ENCODE peak calls at places on chromosomes 6 and 20, in nine cellular contexts. F is CD8-positive, alpha-beta memory T cell; H is kidney tubule cell; E is A172; Z is astrocyte of the hippocampus; Y is central memory CD4-positive, alpha-beta T cell; D is Ammon's horn; I is upper lobe of left lung; Q is effector CD4-positive, alpha-beta T cell. J is an unnamed sample.

GRCh38 chr20:50464026-50464724 is 46.0 kb upstream of the PTPN1 start:
- DNase-seq in Q (peak; percentile 30), I (peak; percentile 71), Y (peak; percentile 45), E (peak; percentile 61), D (peak; percentile 66), H (peak; percentile 45), Z (peak; percentile 67), F (peak; percentile 74), J (no peak)

GRCh38 chr20:23318347-23318746 is 32.2 kb upstream of the NXT1 start:
- DNase-seq in H (no peak), Z (no peak), D (no peak), Q (no peak), Y (no peak), I (no peak), E (no peak), F (no peak), J (no peak)

GRCh38 chr6:102114402-102114801 is 720.9 kb downstream of the GRIK2 start:
- DNase-seq in Z (no peak), I (no peak), D (no peak), E (no peak), H (no peak), Q (no peak), Y (no peak), F (no peak), J (peak; percentile 20)

GRCh38 chr6:148407372-148407771 is 64.7 kb downstream of the SASH1 start:
- DNase-seq in I (no peak), Z (peak; percentile 85), H (peak; percentile 63), Y (no peak), F (no peak), D (no peak), Q (no peak), E (peak; percentile 95), J (no peak)

GRCh38 chr20:45311589-45312211 is 3.6 kb upstream of the MATN4 start:
- DNase-seq in Q (peak; percentile 36), H (peak; percentile 51), E (no peak), Y (peak; percentile 30), D (peak; percentile 54), Z (peak; percentile 67), F (peak; percentile 62), I (peak; percentile 67), J (no peak)

GRCh38 chr6:54191460-54191859 is 80.2 kb downstream of the MLIP start:
- DNase-seq in Z (peak; percentile 28), D (peak; percentile 25), E (no peak), I (no peak), Q (no peak), F (no peak), H (peak; percentile 9), Y (no peak), J (no peak)

GRCh38 chr6:162974685-162975084 is 246.9 kb downstream of the PACRG start:
- DNase-seq in H (no peak), E (peak; percentile 5), D (peak; percentile 11), Z (no peak), Y (no peak), F (no peak), Q (no peak), I (no peak), J (no peak)

GRCh38 chr20:62088258-62089127 is 22.8 kb upstream of the TAF4 start:
- DNase-seq in H (peak; percentile 78), Q (no peak), E (peak; percentile 95), I (no peak), Y (no peak), Z (peak; percentile 89), D (no peak), F (no peak), J (no peak)

GRCh38 chr20:5313916-5314315 is 2.8 kb downstream of the PROKR2 start:
- DNase-seq in Z (no peak), D (no peak), Y (no peak), H (no peak), I (no peak), F (no peak), Q (no peak), E (no peak), J (no peak)

GRCh38 chr6:5302995-5303622 is 41.8 kb downstream of the FARS2 start:
- DNase-seq in H (peak; percentile 76), Z (peak; percentile 41), Y (peak; percentile 51), E (no peak), F (peak; percentile 74), Q (peak; percentile 43), D (peak; percentile 31), I (peak; percentile 69), J (peak; percentile 35)

GRCh38 chr20:36199293-36200257 is 36.7 kb upstream of the AAR2 start:
- DNase-seq in E (peak; percentile 77), D (peak; percentile 87), Q (peak; percentile 63), Z (peak; percentile 86), F (peak; percentile 78), I (peak; percentile 70), Y (peak; percentile 48), H (peak; percentile 79), J (peak; percentile 45)

GRCh38 chr6:37074053-37074827 is 68.8 kb downstream of the FGD2 start:
- DNase-seq in Z (no peak), E (peak; percentile 65), D (no peak), Q (no peak), F (no peak), Y (no peak), I (no peak), H (no peak), J (no peak)

GRCh38 chr6:73523434-73524123 is 2.7 kb upstream of the EEF1A1 start:
- DNase-seq in I (peak; percentile 79), D (peak; percentile 61), H (peak; percentile 89), Z (peak; percentile 58), E (peak; percentile 54), Y (peak; percentile 77), F (peak; percentile 85), Q (peak; percentile 68), J (no peak)

GRCh38 chr6:139519571-139520031 is 145.2 kb upstream of the CITED2 start:
- DNase-seq in I (no peak), H (peak; percentile 48), Q (no peak), Y (no peak), E (peak; percentile 33), D (no peak), F (no peak), Z (no peak), J (no peak)

GRCh38 chr20:14495066-14495465 is 157.7 kb upstream of the FLRT3 start:
- DNase-seq in F (no peak), Z (no peak), Q (no peak), E (no peak), H (peak; percentile 29), D (no peak), Y (no peak), I (no peak), J (no peak)

GRCh38 chr6:35017461-35018183 is 123.5 kb downstream of the TCP11 start:
- DNase-seq in E (no peak), F (no peak), H (no peak), Y (no peak), I (peak; percentile 43), D (no peak), Z (no peak), Q (no peak), J (no peak)

GRCh38 chr20:24584078-24584477 is 114.6 kb downstream of the SYNDIG1 start:
- DNase-seq in E (no peak), Z (no peak), Q (no peak), Y (no peak), H (no peak), D (no peak), I (no peak), F (no peak), J (no peak)

GRCh38 chr6:139308936-139309603 is 17.3 kb upstream of the TXLNB start:
- DNase-seq in Y (no peak), F (no peak), E (peak; percentile 31), Z (no peak), D (no peak), Q (no peak), I (peak; percentile 34), H (peak; percentile 35), J (no peak)

GRCh38 chr6:161828355-161828754 is 554.5 kb upstream of the AGPAT4 start:
- DNase-seq in H (no peak), Q (no peak), I (no peak), F (no peak), Z (no peak), Y (no peak), D (no peak), E (no peak), J (no peak)

GRCh38 chr20:43750774-43751166 is 24.0 kb upstream of the GTSF1L start:
- DNase-seq in Z (no peak), Y (no peak), F (no peak), E (no peak), D (no peak), H (no peak), Q (no peak), I (no peak), J (no peak)

GRCh38 chr6:158879180-158879579 is 60.0 kb upstream of the EZR start:
- DNase-seq in Q (no peak), H (peak; percentile 52), Z (peak; percentile 58), E (peak; percentile 93), Y (no peak), I (no peak), F (no peak), D (no peak), J (no peak)

GRCh38 chr6:81909981-81910910 is 157.8 kb upstream of the TENT5A start:
- DNase-seq in H (no peak), E (no peak), Z (peak; percentile 23), F (no peak), I (no peak), Y (no peak), Q (no peak), D (no peak), J (no peak)

GRCh38 chr20:50295762-50296449 is 105.3 kb downstream of the CEBPB start:
- DNase-seq in Q (no peak), E (no peak), I (no peak), F (no peak), Y (no peak), Z (no peak), H (no peak), D (no peak), J (no peak)

GRCh38 chr6:25503686-25504085 is 148.3 kb upstream of the SCGN start:
- DNase-seq in F (no peak), D (no peak), H (peak; percentile 15), E (no peak), Y (no peak), Q (no peak), Z (no peak), I (no peak), J (no peak)

GRCh38 chr6:168581236-168581635 is 140.3 kb downstream of the SMOC2 start:
- DNase-seq in D (no peak), F (no peak), H (no peak), I (no peak), E (no peak), Q (no peak), Y (no peak), Z (no peak), J (no peak)

GRCh38 chr6:116969211-116969863 is 92.3 kb downstream of the RFX6 start:
- DNase-seq in D (peak; percentile 76), Y (no peak), E (peak; percentile 55), I (no peak), Q (no peak), Z (peak; percentile 58), F (no peak), H (peak; percentile 54), J (no peak)

GRCh38 chr6:3269412-3269975 is 10.7 kb downstream of the PSMG4 start:
- DNase-seq in Z (no peak), H (no peak), Y (peak; percentile 7), I (no peak), D (no peak), E (no peak), Q (no peak), F (no peak), J (no peak)

GRCh38 chr20:56460459-56460858 is 8.0 kb upstream of the RTF2 start:
- DNase-seq in Z (no peak), I (no peak), D (no peak), Q (peak; percentile 31), Y (peak; percentile 83), F (peak; percentile 77), H (no peak), E (no peak), J (no peak)

GRCh38 chr6:71412559-71412958 is 123.9 kb downstream of the OGFRL1 start:
- DNase-seq in D (no peak), I (no peak), E (no peak), Q (no peak), H (peak; percentile 58), Y (no peak), F (no peak), Z (no peak), J (no peak)

GRCh38 chr6:26054659-26054936 is 32.6 kb upstream of the HFE start:
- DNase-seq in Q (no peak), F (no peak), E (no peak), H (no peak), I (no peak), D (no peak), Y (no peak), Z (no peak), J (no peak)

GRCh38 chr6:138465007-138465645 is 34.2 kb downstream of the NHSL1 start:
- DNase-seq in D (no peak), E (peak; percentile 88), I (no peak), F (no peak), H (peak; percentile 98), Y (no peak), Z (peak; percentile 91), Q (no peak), J (no peak)

J was measured in iPS DF 19.7.